ENCODE peak calls at places on chromosomes 4 and X, in four cellular contexts. Y, P, W and A are unnamed samples. For H3K27me3, the result is how much of the 10 kb centered on the place peaks cover.

GRCh38 chr4:164779080-164779479 is 25.1 kb downstream of the SMIM31 start:
- DNase-seq in Y (peak), P (no peak), W (no peak), A (no peak)

GRCh38 chrX:46710425-46710824 is 48.5 kb downstream of the SLC9A7 start:
- DNase-seq in Y (peak), P (no peak), W (no peak), A (no peak)

GRCh38 chrX:15146515-15146914 is 123.4 kb downstream of the ASB9 start:
- DNase-seq in Y (no peak), P (peak), W (no peak), A (no peak)

GRCh38 chr4:74453037-74453635 is 8.2 kb downstream of the AREG start:
- DNase-seq in Y (no peak), P (no peak), W (no peak), A (no peak)

GRCh38 chr4:75244325-75244724 is 269.9 kb downstream of the RCHY1 start:
- DNase-seq in Y (no peak), P (no peak), W (no peak), A (no peak)

GRCh38 chr4:88211473-88212252 is 53.2 kb upstream of the ABCG2 start:
- DNase-seq in Y (no peak), P (peak), W (peak), A (no peak)

GRCh38 chr4:27148211-27148895 is 287.7 kb downstream of the STIM2 start:
- DNase-seq in Y (peak), P (no peak), W (no peak), A (no peak)

GRCh38 chrX:47217121-47217851 is 1.2 kb upstream of the CDK16 start:
- DNase-seq in Y (peak), P (no peak), W (peak), A (peak)

GRCh38 chr4:95701500-95701899 is 138.4 kb upstream of the PDHA2 start:
- DNase-seq in Y (peak), P (no peak), W (no peak), A (no peak)

GRCh38 chrX:14050704-14051103 is 21.0 kb upstream of the GEMIN8 start:
- DNase-seq in Y (peak), P (no peak), W (no peak), A (no peak)

GRCh38 chrX:16212436-16212835 is 45.2 kb downstream of the MAGEB17 start:
- DNase-seq in Y (no peak), P (peak), W (peak), A (no peak)

GRCh38 chr4:170651786-170652185 is 562.0 kb upstream of the AADAT start:
- DNase-seq in Y (peak), P (no peak), W (no peak), A (no peak)

GRCh38 chrX:16839852-16840460 is 30.2 kb downstream of the RBBP7 start:
- DNase-seq in Y (peak), P (peak), W (no peak), A (no peak)

GRCh38 chr4:25861951-25862410 is 807 bp downstream of the SEL1L3 start:
- DNase-seq in Y (peak), P (peak), W (peak), A (no peak)

GRCh38 chrX:148043456-148043855 is 62.3 kb downstream of the FMR1NB start:
- DNase-seq in Y (peak), P (no peak), W (no peak), A (no peak)

GRCh38 chrX:17552251-17552650 is 177.3 kb downstream of the NHS start:
- DNase-seq in Y (peak), P (no peak), W (no peak), A (no peak)

GRCh38 chr4:41146716-41147506 is 67.4 kb downstream of the APBB2 start:
- DNase-seq in Y (peak), P (peak), W (no peak), A (peak)

GRCh38 chr4:2646386-2647149 is 109.6 kb downstream of the TNIP2 start:
- DNase-seq in Y (no peak), P (no peak), W (no peak), A (no peak)

GRCh38 chr4:113020966-113021365 is 28.5 kb upstream of the ANK2 start:
- DNase-seq in Y (peak), P (peak), W (no peak), A (no peak)

GRCh38 chrX:107526141-107526540 is 76.7 kb downstream of the FRMPD3 start:
- DNase-seq in Y (no peak), P (no peak), W (no peak), A (no peak)

GRCh38 chr4:47945930-47946726 is 31.7 kb upstream of the NFXL1 start:
- DNase-seq in Y (no peak), P (no peak), W (no peak), A (no peak)

GRCh38 chrX:66203114-66203513 is 39.1 kb downstream of the HEPH start:
- DNase-seq in Y (no peak), P (no peak), W (no peak), A (no peak)

GRCh38 chr4:25253072-25253447 is 19.2 kb downstream of the PI4K2B start:
- DNase-seq in Y (peak), P (no peak), W (no peak), A (no peak)

GRCh38 chr4:137608085-137608484 is 75.8 kb upstream of the PCDH18 start:
- DNase-seq in Y (no peak), P (no peak), W (no peak), A (peak)

GRCh38 chrX:129877401-129877800 is 28.6 kb upstream of the UTP14A start:
- DNase-seq in Y (peak), P (no peak), W (no peak), A (no peak)

GRCh38 chrX:131626681-131627296 is 82.9 kb downstream of the OR13H1 start:
- DNase-seq in Y (peak), P (peak), W (no peak), A (no peak)

GRCh38 chr4:75429208-75429607 is 85.0 kb downstream of the RCHY1 start:
- DNase-seq in Y (no peak), P (no peak), W (no peak), A (no peak)

GRCh38 chr4:20311863-20312262 is 60.2 kb downstream of the SLIT2 start:
- DNase-seq in Y (peak), P (no peak), W (no peak), A (no peak)

GRCh38 chrX:152070186-152070585 is 68.2 kb downstream of the MAGEA10 start:
- DNase-seq in Y (peak), P (no peak), W (no peak), A (no peak)

GRCh38 chr4:54227261-54228063 is 1.6 kb upstream of the PDGFRA start:
- DNase-seq in Y (peak), P (peak), W (no peak), A (peak)

GRCh38 chrX:1212532-1212931 is at the start of gene CRLF2:
- DNase-seq in Y (no peak), P (no peak), W (no peak), A (no peak)

DNA sequence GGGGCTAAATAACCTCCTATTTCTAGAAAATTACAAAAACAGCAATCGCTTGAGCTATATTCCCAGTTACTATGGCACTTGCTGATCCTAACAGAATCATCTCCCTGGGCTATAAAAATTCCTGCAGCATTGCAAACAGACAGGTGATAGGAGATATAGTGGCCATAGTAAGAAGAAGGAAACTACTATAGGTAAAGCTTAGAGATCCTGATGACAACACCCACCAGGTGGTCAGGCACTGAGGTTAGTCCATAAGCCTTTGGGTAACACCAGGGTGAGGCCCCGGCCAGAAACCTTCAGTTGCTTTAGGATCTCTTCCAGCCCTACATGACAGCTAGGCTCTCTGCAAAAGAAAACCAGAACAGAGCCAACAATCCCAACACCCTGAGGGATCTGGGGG is 197.9 kb upstream of the PPP1R2C start:
- DNase-seq in Y (no peak), P (no peak), W (no peak), A (no peak)
- H3K27ac ChIP-seq in Y (no peak), P (no peak), W (no peak), A (no peak)

GRCh38 chrX:25004040-25004439 is 11.7 kb downstream of the ARX start:
- DNase-seq in Y (no peak), P (peak), W (no peak), A (no peak)

GRCh38 chrX:25005382-25006185 is 10.2 kb downstream of the ARX start:
- DNase-seq in Y (no peak), P (peak), W (no peak), A (no peak)

GRCh38 chrX:25004485-25005032 is 11.2 kb downstream of the ARX start:
- DNase-seq in Y (no peak), P (peak), W (no peak), A (no peak)

GRCh38 chrX:25006586-25007058 is 9.1 kb downstream of the ARX start:
- DNase-seq in Y (no peak), P (peak), W (no peak), A (no peak)

DNA sequence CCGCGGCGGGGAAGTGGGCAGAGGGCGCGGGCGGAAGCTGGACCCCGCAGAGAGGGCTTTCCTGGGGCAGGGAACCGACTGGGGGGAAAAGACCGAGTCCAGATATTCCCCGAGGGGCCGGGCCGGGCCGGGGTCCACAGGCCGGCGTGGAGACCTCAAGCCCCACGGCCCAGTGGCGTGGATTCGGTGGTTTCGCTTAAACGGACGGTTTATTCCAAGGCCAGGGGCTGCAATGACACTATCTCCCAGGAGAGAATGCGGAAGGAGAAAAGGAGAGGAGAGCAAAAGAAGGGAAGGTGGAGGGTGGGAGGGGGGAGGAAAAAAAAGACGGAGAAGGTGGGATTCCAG is 10.8 kb downstream of the ARX start:
- DNase-seq in Y (no peak), P (no peak), W (no peak), A (no peak)
- H3K27me3 ChIP-seq in Y (under half), P (half or more), W (half or more), A (half or more)

GRCh38 chr4:4385729-4386295 is 1.1 kb upstream of the NSG1 start:
- DNase-seq in Y (no peak), P (no peak), W (no peak), A (no peak)

GRCh38 chr4:4386296-4386735 is 586 bp upstream of the NSG1 start:
- DNase-seq in Y (no peak), P (peak), W (no peak), A (no peak)

GRCh38 chr4:4386736-4387392 is at the start of gene NSG1:
- DNase-seq in Y (peak), P (peak), W (no peak), A (no peak)

GRCh38 chr4:4383085-4383484 is 3.8 kb upstream of the NSG1 start:
- DNase-seq in Y (no peak), P (no peak), W (no peak), A (no peak)

DNA sequence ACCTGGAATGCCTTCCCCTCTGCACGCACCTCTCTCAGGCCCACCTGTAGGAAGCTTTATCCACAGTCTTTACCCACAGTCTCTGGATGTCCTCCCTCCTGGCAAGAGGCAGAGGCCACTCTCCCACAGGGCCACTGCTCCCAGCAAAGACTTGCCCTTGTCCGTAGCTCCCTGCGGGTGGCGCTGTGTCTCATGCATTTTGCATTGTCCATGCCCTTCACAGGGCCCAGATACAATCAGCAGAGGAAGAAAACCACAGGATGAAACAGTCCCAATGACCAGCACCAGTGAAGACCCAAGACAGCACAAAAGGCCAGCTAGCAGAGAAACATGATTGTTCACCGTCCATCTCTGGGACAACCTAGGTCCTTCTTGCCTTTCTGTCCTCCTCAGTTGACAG is 2.1 kb upstream of the NSG1 start:
- DNase-seq in Y (no peak), P (peak), W (no peak), A (no peak)
- H3K4me3 ChIP-seq in Y (no peak), P (no peak), W (no peak), A (no peak)

DNA sequence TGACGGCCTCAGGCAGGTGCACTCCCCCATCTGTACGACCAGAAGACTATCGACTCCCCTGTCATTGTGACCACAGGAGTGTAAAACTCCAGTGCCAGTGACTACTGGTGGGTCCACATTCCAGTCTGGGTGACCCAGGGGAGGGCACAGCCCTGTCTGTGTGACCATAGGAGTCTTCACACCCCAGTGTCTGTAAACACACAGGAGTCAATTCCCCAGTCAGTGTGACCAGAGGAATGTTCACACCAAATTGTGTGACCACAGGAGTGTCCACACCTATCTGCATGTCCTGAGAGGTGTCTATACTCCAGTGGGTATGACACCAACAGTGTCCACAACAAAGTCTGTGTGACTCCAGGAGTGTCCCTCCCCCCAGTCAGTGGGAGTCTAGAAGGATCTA is 12.0 kb downstream of the FTSJ1 start:
- DNase-seq in Y (no peak), P (no peak), W (no peak), A (no peak)
- H3K27ac ChIP-seq in Y (peak), P (no peak), W (no peak), A (no peak)

GRCh38 chr4:14581741-14582140 is 420.5 kb upstream of the CPEB2 start:
- DNase-seq in Y (no peak), P (peak), W (no peak), A (no peak)

GRCh38 chr4:14580061-14580460 is 422.2 kb upstream of the CPEB2 start:
- DNase-seq in Y (no peak), P (no peak), W (no peak), A (no peak)

DNA sequence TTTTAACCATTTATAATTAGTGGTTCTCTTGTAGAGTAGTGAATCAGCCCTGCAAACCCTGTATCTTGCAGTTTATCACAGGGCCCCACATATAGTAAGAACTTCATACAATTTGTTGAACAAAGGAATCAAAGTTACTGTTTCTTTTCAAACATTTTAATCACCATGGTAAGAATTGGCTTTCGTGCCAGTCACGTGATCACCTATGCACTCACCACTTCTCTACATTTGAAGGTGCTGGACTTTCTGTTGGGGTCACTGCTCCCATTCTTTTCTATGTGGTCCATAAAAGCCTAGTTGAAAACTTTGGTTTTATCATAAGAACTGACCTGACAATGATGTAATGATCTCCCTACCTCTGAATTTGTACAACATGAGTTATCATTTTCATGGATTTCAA is 426.4 kb upstream of the CPEB2 start:
- DNase-seq in Y (no peak), P (no peak), W (no peak), A (no peak)
- H3K27me3 ChIP-seq in Y (under half), P (under half), W (under half), A (under half)